ENCODE peak calls at places on chromosomes 4 and X, in nine cellular contexts. One of them, this sample, is unnamed.

GRCh38 chr4:86894465-86894864 is 2.2 kb upstream of the C4orf36 start:
- DNase-seq in NCI-H524: no peak
- DNase-seq in HT1080: peak
- DNase-seq in AG09309: no peak
- DNase-seq in D341Med: no peak
- DNase-seq in dorsolateral prefrontal cortex: no peak
- DNase-seq in midbrain: no peak
- DNase-seq in pons: no peak
- DNase-seq in putamen: no peak
- DNase-seq in this sample: no peak

GRCh38 chr4:10121568-10122097 is 5.0 kb upstream of the WDR1 start:
- DNase-seq in NCI-H524: no peak
- DNase-seq in HT1080: no peak
- DNase-seq in AG09309: no peak
- DNase-seq in D341Med: no peak
- DNase-seq in dorsolateral prefrontal cortex: no peak
- DNase-seq in midbrain: no peak
- DNase-seq in pons: no peak
- DNase-seq in putamen: no peak
- DNase-seq in this sample: no peak

GRCh38 chr4:38344929-38345328 is 319.1 kb upstream of the KLF3 start:
- DNase-seq in NCI-H524: no peak
- DNase-seq in HT1080: no peak
- DNase-seq in AG09309: no peak
- DNase-seq in D341Med: no peak
- DNase-seq in dorsolateral prefrontal cortex: no peak
- DNase-seq in midbrain: no peak
- DNase-seq in pons: no peak
- DNase-seq in putamen: no peak
- DNase-seq in this sample: no peak

GRCh38 chr4:109052699-109053656 is 249.5 kb downstream of the COL25A1 start:
- DNase-seq in NCI-H524: no peak
- DNase-seq in HT1080: no peak
- DNase-seq in AG09309: no peak
- DNase-seq in D341Med: no peak
- DNase-seq in dorsolateral prefrontal cortex: no peak
- DNase-seq in midbrain: no peak
- DNase-seq in pons: peak
- DNase-seq in putamen: no peak
- DNase-seq in this sample: peak

GRCh38 chrX:153519569-153520285 is 2.3 kb downstream of the ATP2B3 start:
- DNase-seq in NCI-H524: no peak
- DNase-seq in HT1080: peak
- DNase-seq in AG09309: no peak
- DNase-seq in D341Med: no peak
- DNase-seq in dorsolateral prefrontal cortex: no peak
- DNase-seq in midbrain: no peak
- DNase-seq in pons: no peak
- DNase-seq in putamen: no peak
- DNase-seq in this sample: no peak

GRCh38 chr4:26485684-26486083 is 4.6 kb downstream of the CCKAR start:
- DNase-seq in NCI-H524: no peak
- DNase-seq in HT1080: no peak
- DNase-seq in AG09309: no peak
- DNase-seq in D341Med: no peak
- DNase-seq in dorsolateral prefrontal cortex: no peak
- DNase-seq in midbrain: no peak
- DNase-seq in pons: no peak
- DNase-seq in putamen: no peak
- DNase-seq in this sample: no peak

GRCh38 chr4:13892739-13893105 is 265.2 kb upstream of the BOD1L1 start:
- DNase-seq in NCI-H524: no peak
- DNase-seq in HT1080: no peak
- DNase-seq in AG09309: no peak
- DNase-seq in D341Med: no peak
- DNase-seq in dorsolateral prefrontal cortex: no peak
- DNase-seq in midbrain: no peak
- DNase-seq in pons: no peak
- DNase-seq in putamen: no peak
- DNase-seq in this sample: peak

GRCh38 chrX:7132335-7133035 is 15.0 kb upstream of the STS start:
- DNase-seq in NCI-H524: no peak
- DNase-seq in HT1080: peak
- DNase-seq in AG09309: peak
- DNase-seq in D341Med: no peak
- DNase-seq in dorsolateral prefrontal cortex: peak
- DNase-seq in midbrain: peak
- DNase-seq in pons: peak
- DNase-seq in putamen: no peak
- DNase-seq in this sample: peak

GRCh38 chrX:40871385-40872082 is 136.2 kb upstream of the MED14 start:
- DNase-seq in NCI-H524: no peak
- DNase-seq in HT1080: peak
- DNase-seq in AG09309: no peak
- DNase-seq in D341Med: no peak
- DNase-seq in dorsolateral prefrontal cortex: no peak
- DNase-seq in midbrain: no peak
- DNase-seq in pons: no peak
- DNase-seq in putamen: no peak
- DNase-seq in this sample: no peak

GRCh38 chr4:82784615-82785247 is 13.9 kb downstream of the SCD5 start:
- DNase-seq in NCI-H524: peak
- DNase-seq in HT1080: no peak
- DNase-seq in AG09309: no peak
- DNase-seq in D341Med: peak
- DNase-seq in dorsolateral prefrontal cortex: no peak
- DNase-seq in midbrain: no peak
- DNase-seq in pons: peak
- DNase-seq in putamen: no peak
- DNase-seq in this sample: no peak

GRCh38 chrX:114635986-114636385 is 52.1 kb downstream of the HTR2C start:
- DNase-seq in NCI-H524: no peak
- DNase-seq in HT1080: no peak
- DNase-seq in AG09309: no peak
- DNase-seq in D341Med: no peak
- DNase-seq in dorsolateral prefrontal cortex: no peak
- DNase-seq in midbrain: no peak
- DNase-seq in pons: no peak
- DNase-seq in putamen: no peak
- DNase-seq in this sample: no peak

GRCh38 chrX:118718737-118719136 is 8.7 kb upstream of the IL13RA1 start:
- DNase-seq in NCI-H524: no peak
- DNase-seq in HT1080: no peak
- DNase-seq in AG09309: no peak
- DNase-seq in D341Med: no peak
- DNase-seq in dorsolateral prefrontal cortex: no peak
- DNase-seq in midbrain: peak
- DNase-seq in pons: peak
- DNase-seq in putamen: no peak
- DNase-seq in this sample: no peak

GRCh38 chr4:3421470-3421869 is 20.3 kb upstream of the HGFAC start:
- DNase-seq in NCI-H524: no peak
- DNase-seq in HT1080: no peak
- DNase-seq in AG09309: no peak
- DNase-seq in D341Med: no peak
- DNase-seq in dorsolateral prefrontal cortex: no peak
- DNase-seq in midbrain: no peak
- DNase-seq in pons: no peak
- DNase-seq in putamen: no peak
- DNase-seq in this sample: no peak

GRCh38 chrX:136162827-136163427 is 15.6 kb downstream of the FHL1 start:
- DNase-seq in NCI-H524: peak
- DNase-seq in HT1080: peak
- DNase-seq in AG09309: no peak
- DNase-seq in D341Med: peak
- DNase-seq in dorsolateral prefrontal cortex: no peak
- DNase-seq in midbrain: no peak
- DNase-seq in pons: peak
- DNase-seq in putamen: peak
- DNase-seq in this sample: no peak

GRCh38 chr4:112075129-112075753 is 70.0 kb upstream of the FAM241A start:
- DNase-seq in NCI-H524: no peak
- DNase-seq in HT1080: peak
- DNase-seq in AG09309: no peak
- DNase-seq in D341Med: peak
- DNase-seq in dorsolateral prefrontal cortex: no peak
- DNase-seq in midbrain: peak
- DNase-seq in pons: peak
- DNase-seq in putamen: no peak
- DNase-seq in this sample: peak

GRCh38 chrX:149504915-149505651 is at the start of gene IDS:
- DNase-seq in NCI-H524: peak
- DNase-seq in HT1080: peak
- DNase-seq in AG09309: peak
- DNase-seq in D341Med: peak
- DNase-seq in dorsolateral prefrontal cortex: peak
- DNase-seq in midbrain: peak
- DNase-seq in pons: peak
- DNase-seq in putamen: peak
- DNase-seq in this sample: peak

GRCh38 chr4:140326395-140326993 is 47.0 kb upstream of the SCOC start:
- DNase-seq in NCI-H524: no peak
- DNase-seq in HT1080: peak
- DNase-seq in AG09309: no peak
- DNase-seq in D341Med: peak
- DNase-seq in dorsolateral prefrontal cortex: no peak
- DNase-seq in midbrain: peak
- DNase-seq in pons: peak
- DNase-seq in putamen: peak
- DNase-seq in this sample: no peak

GRCh38 chr4:38157592-38157991 is 197.4 kb downstream of the PTTG2 start:
- DNase-seq in NCI-H524: no peak
- DNase-seq in HT1080: no peak
- DNase-seq in AG09309: no peak
- DNase-seq in D341Med: no peak
- DNase-seq in dorsolateral prefrontal cortex: no peak
- DNase-seq in midbrain: no peak
- DNase-seq in pons: no peak
- DNase-seq in putamen: no peak
- DNase-seq in this sample: no peak

GRCh38 chrX:51420610-51421009 is 75.8 kb downstream of the NUDT11 start:
- DNase-seq in NCI-H524: no peak
- DNase-seq in HT1080: peak
- DNase-seq in AG09309: peak
- DNase-seq in D341Med: no peak
- DNase-seq in dorsolateral prefrontal cortex: no peak
- DNase-seq in midbrain: peak
- DNase-seq in pons: peak
- DNase-seq in putamen: peak
- DNase-seq in this sample: peak

GRCh38 chrX:113412106-113412505 is 571.5 kb upstream of the AMOT start:
- DNase-seq in NCI-H524: no peak
- DNase-seq in HT1080: peak
- DNase-seq in AG09309: no peak
- DNase-seq in D341Med: no peak
- DNase-seq in dorsolateral prefrontal cortex: no peak
- DNase-seq in midbrain: no peak
- DNase-seq in pons: no peak
- DNase-seq in putamen: no peak
- DNase-seq in this sample: peak

GRCh38 chr4:5757954-5758353 is 47.0 kb downstream of the EVC start:
- DNase-seq in NCI-H524: no peak
- DNase-seq in HT1080: no peak
- DNase-seq in AG09309: no peak
- DNase-seq in D341Med: no peak
- DNase-seq in dorsolateral prefrontal cortex: no peak
- DNase-seq in midbrain: no peak
- DNase-seq in pons: no peak
- DNase-seq in putamen: no peak
- DNase-seq in this sample: no peak

GRCh38 chr4:26420438-26420837 is 69.8 kb downstream of the CCKAR start:
- DNase-seq in NCI-H524: no peak
- DNase-seq in HT1080: no peak
- DNase-seq in AG09309: no peak
- DNase-seq in D341Med: no peak
- DNase-seq in dorsolateral prefrontal cortex: no peak
- DNase-seq in midbrain: no peak
- DNase-seq in pons: no peak
- DNase-seq in putamen: no peak
- DNase-seq in this sample: no peak

GRCh38 chr4:94344457-94344856 is 1.8 kb upstream of the HPGDS start:
- DNase-seq in NCI-H524: no peak
- DNase-seq in HT1080: no peak
- DNase-seq in AG09309: no peak
- DNase-seq in D341Med: no peak
- DNase-seq in dorsolateral prefrontal cortex: no peak
- DNase-seq in midbrain: no peak
- DNase-seq in pons: no peak
- DNase-seq in putamen: no peak
- DNase-seq in this sample: no peak

GRCh38 chrX:23803931-23804381 is 21.0 kb downstream of the SAT1 start:
- DNase-seq in NCI-H524: no peak
- DNase-seq in HT1080: peak
- DNase-seq in AG09309: no peak
- DNase-seq in D341Med: no peak
- DNase-seq in dorsolateral prefrontal cortex: no peak
- DNase-seq in midbrain: no peak
- DNase-seq in pons: no peak
- DNase-seq in putamen: no peak
- DNase-seq in this sample: no peak

GRCh38 chr4:107757293-107757692 is 37.3 kb upstream of the PAPSS1 start:
- DNase-seq in NCI-H524: no peak
- DNase-seq in HT1080: no peak
- DNase-seq in AG09309: no peak
- DNase-seq in D341Med: no peak
- DNase-seq in dorsolateral prefrontal cortex: no peak
- DNase-seq in midbrain: no peak
- DNase-seq in pons: no peak
- DNase-seq in putamen: no peak
- DNase-seq in this sample: no peak

GRCh38 chrX:11886745-11887144 is 128.7 kb downstream of the MSL3 start:
- DNase-seq in NCI-H524: no peak
- DNase-seq in HT1080: peak
- DNase-seq in AG09309: no peak
- DNase-seq in D341Med: no peak
- DNase-seq in dorsolateral prefrontal cortex: no peak
- DNase-seq in midbrain: no peak
- DNase-seq in pons: no peak
- DNase-seq in putamen: no peak
- DNase-seq in this sample: no peak

GRCh38 chrX:1554469-1555210 is 17.7 kb upstream of the P2RY8 start:
- DNase-seq in NCI-H524: no peak
- DNase-seq in HT1080: no peak
- DNase-seq in AG09309: no peak
- DNase-seq in D341Med: no peak
- DNase-seq in dorsolateral prefrontal cortex: no peak
- DNase-seq in midbrain: no peak
- DNase-seq in pons: no peak
- DNase-seq in putamen: no peak
- DNase-seq in this sample: no peak

GRCh38 chrX:68508799-68509198 is 9.9 kb downstream of the YIPF6 start:
- DNase-seq in NCI-H524: no peak
- DNase-seq in HT1080: no peak
- DNase-seq in AG09309: no peak
- DNase-seq in D341Med: no peak
- DNase-seq in dorsolateral prefrontal cortex: no peak
- DNase-seq in midbrain: no peak
- DNase-seq in pons: no peak
- DNase-seq in putamen: no peak
- DNase-seq in this sample: no peak

GRCh38 chrX:103356897-103357296 is 591 bp downstream of the TCEAL9 start:
- DNase-seq in NCI-H524: no peak
- DNase-seq in HT1080: no peak
- DNase-seq in AG09309: no peak
- DNase-seq in D341Med: no peak
- DNase-seq in dorsolateral prefrontal cortex: no peak
- DNase-seq in midbrain: no peak
- DNase-seq in pons: no peak
- DNase-seq in putamen: peak
- DNase-seq in this sample: no peak

GRCh38 chrX:1464282-1465131 is 11.8 kb upstream of the ASMTL start:
- DNase-seq in NCI-H524: no peak
- DNase-seq in HT1080: no peak
- DNase-seq in AG09309: no peak
- DNase-seq in D341Med: no peak
- DNase-seq in dorsolateral prefrontal cortex: no peak
- DNase-seq in midbrain: no peak
- DNase-seq in pons: no peak
- DNase-seq in putamen: no peak
- DNase-seq in this sample: no peak

GRCh38 chrX:6226646-6227444 is 1.8 kb downstream of the NLGN4X start:
- DNase-seq in NCI-H524: peak
- DNase-seq in HT1080: no peak
- DNase-seq in AG09309: no peak
- DNase-seq in D341Med: peak
- DNase-seq in dorsolateral prefrontal cortex: peak
- DNase-seq in midbrain: no peak
- DNase-seq in pons: peak
- DNase-seq in putamen: peak
- DNase-seq in this sample: no peak